ENCODE peak calls at places on chromosomes 2 and 18, in ten cellular contexts. M, Q, U, W, S, T, N, K, V and J are unnamed samples. For H3K27me3, the result is how much of the 10 kb centered on the place peaks cover.

GRCh38 chr2:133956434-133956935 is 297.4 kb upstream of the MGAT5 start:
- DNase-seq in M (no peak), Q (no peak), U (no peak), W (no peak), S (no peak), T (no peak), N (no peak), K (no peak), V (no peak), J (no peak)

GRCh38 chr18:47737956-47738355 is 192.5 kb downstream of the SMAD2 start:
- DNase-seq in M (no peak), Q (no peak), U (no peak), W (no peak), S (no peak), T (no peak), N (peak), K (no peak), V (no peak), J (peak)

GRCh38 chr2:47735912-47736311 is 47.0 kb upstream of the MSH6 start:
- DNase-seq in M (no peak), Q (no peak), U (no peak), W (no peak), S (no peak), T (no peak), N (no peak), K (no peak), V (no peak), J (no peak)

GRCh38 chr2:22215517-22215916 is 1091.7 kb downstream of the TDRD15 start:
- DNase-seq in M (no peak), Q (no peak), U (no peak), W (peak), S (no peak), T (no peak), N (no peak), K (no peak), V (no peak), J (no peak)

GRCh38 chr2:169868951-169869350 is 41.7 kb downstream of the UBR3 start:
- DNase-seq in M (no peak), Q (no peak), U (no peak), W (no peak), S (no peak), T (no peak), N (no peak), K (no peak), V (no peak), J (no peak)

GRCh38 chr18:59686260-59686659 is 11.0 kb downstream of the CCBE1 start:
- DNase-seq in M (no peak), Q (no peak), U (no peak), W (no peak), S (no peak), T (no peak), N (no peak), K (no peak), V (no peak), J (no peak)

GRCh38 chr2:29063646-29064372 is 10.5 kb downstream of the PCARE start:
- DNase-seq in M (no peak), Q (no peak), U (peak), W (no peak), S (peak), T (no peak), N (no peak), K (no peak), V (peak), J (no peak)

GRCh38 chr18:5238371-5238758 is 41.3 kb upstream of the AKAIN1 start:
- DNase-seq in M (no peak), Q (peak), U (peak), W (peak), S (no peak), T (peak), N (peak), K (peak), V (no peak), J (peak)

GRCh38 chr18:43159091-43159490 is 43.6 kb upstream of the RIT2 start:
- DNase-seq in M (no peak), Q (no peak), U (no peak), W (no peak), S (peak), T (no peak), N (no peak), K (no peak), V (no peak), J (no peak)

GRCh38 chr2:73177645-73178255 is 24.6 kb upstream of the NOTO start:
- DNase-seq in M (no peak), Q (peak), U (no peak), W (peak), S (no peak), T (no peak), N (no peak), K (no peak), V (no peak), J (no peak)

GRCh38 chr2:73174941-73175662 is 27.3 kb upstream of the NOTO start:
- DNase-seq in M (no peak), Q (no peak), U (no peak), W (no peak), S (no peak), T (no peak), N (no peak), K (no peak), V (no peak), J (no peak)

GRCh38 chr2:73176205-73176880 is 26.0 kb upstream of the NOTO start:
- DNase-seq in M (no peak), Q (peak), U (peak), W (peak), S (no peak), T (no peak), N (no peak), K (peak), V (no peak), J (no peak)

GRCh38 chr2:73175663-73176204 is 26.6 kb upstream of the NOTO start:
- DNase-seq in M (peak), Q (peak), U (peak), W (peak), S (peak), T (peak), N (peak), K (peak), V (peak), J (peak)

DNA sequence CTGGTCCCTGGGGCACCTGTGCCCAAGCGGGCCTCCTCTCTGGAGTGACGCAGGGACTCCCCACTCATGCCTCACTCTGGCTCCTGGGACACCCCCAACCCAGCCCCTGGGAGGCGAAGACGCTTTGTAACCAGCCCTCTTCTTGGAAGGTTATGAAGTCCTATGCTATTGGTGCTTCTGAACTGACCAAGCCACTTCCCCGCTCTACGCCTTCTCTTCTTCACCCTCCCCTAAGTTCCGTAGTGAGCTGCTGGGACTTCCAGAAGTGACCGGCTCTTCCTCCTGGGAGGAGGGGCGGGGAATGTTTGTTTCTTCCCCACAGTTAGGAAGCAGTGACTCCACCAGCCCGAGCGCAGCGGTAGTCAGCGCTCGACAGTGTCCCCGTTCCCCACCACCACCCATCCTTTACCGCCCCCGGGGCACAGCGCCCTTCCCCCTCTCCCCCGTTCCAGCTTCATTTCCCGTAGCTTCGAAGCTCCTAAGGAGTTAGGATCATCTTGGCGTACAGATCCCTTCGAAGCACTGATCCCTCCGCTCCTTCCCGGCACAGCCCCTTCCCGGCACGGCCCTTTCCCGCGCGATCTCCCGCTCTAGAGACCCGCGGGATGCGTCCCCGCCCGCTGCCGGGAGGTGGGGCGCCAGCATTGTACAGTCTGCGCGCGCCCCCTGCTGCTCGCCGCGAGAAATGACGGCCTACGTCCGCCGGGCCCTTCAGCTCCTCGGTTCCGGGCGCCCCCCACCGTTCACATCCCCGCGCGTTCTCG is 25.3 kb upstream of the NOTO start:
- DNase-seq in M (peak), Q (peak), U (peak), W (peak), S (peak), T (peak), N (peak), K (peak), V (peak), J (peak)
- H3K27me3 ChIP-seq in M (under half), Q (under half), U (under half), W (half or more), S (under half), T (under half), N (under half), K (under half), V (under half), J (under half)

GRCh38 chr2:105714141-105714540 is 30.6 kb upstream of the NCK2 start:
- DNase-seq in M (no peak), Q (no peak), U (no peak), W (no peak), S (no peak), T (no peak), N (no peak), K (no peak), V (no peak), J (no peak)
- H3K27me3 ChIP-seq in M (under half), Q (under half), U (under half), W (under half), S (under half), T (under half), N (under half), K (under half), V (under half), J (under half)

DNA sequence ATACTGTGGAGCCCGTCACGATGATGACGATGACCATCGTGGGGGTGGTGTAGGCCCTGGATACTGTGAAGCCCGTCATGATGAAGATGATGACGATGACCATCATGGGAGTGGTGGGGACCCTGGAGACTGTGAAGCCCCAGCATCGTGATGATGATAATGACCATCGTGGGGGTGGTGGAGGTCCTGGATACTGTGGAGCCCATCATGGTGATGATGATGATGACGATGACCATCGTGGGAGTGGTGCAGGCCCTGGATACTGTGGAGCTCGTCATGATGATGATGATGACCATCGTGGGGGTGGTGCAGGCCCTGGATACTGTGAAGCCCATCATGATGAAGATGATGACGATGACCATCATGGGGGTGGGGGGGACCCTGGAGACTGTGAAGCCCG is 81.0 kb upstream of the SALL3 start:
- DNase-seq in M (no peak), Q (no peak), U (no peak), W (no peak), S (no peak), T (no peak), N (no peak), K (no peak), V (no peak), J (no peak)
- H3K27me3 ChIP-seq in M (under half), Q (under half), U (under half), W (under half), S (under half), T (under half), N (under half), K (under half), V (under half), J (under half)

GRCh38 chr2:138780908-138781307 is 718 bp upstream of the NXPH2 start:
- DNase-seq in M (no peak), Q (no peak), U (no peak), W (peak), S (no peak), T (no peak), N (peak), K (no peak), V (no peak), J (no peak)
- H3K27me3 ChIP-seq in M (under half), Q (under half), U (under half), W (half or more), S (under half), T (half or more), N (under half), K (under half), V (half or more), J (under half)

DNA sequence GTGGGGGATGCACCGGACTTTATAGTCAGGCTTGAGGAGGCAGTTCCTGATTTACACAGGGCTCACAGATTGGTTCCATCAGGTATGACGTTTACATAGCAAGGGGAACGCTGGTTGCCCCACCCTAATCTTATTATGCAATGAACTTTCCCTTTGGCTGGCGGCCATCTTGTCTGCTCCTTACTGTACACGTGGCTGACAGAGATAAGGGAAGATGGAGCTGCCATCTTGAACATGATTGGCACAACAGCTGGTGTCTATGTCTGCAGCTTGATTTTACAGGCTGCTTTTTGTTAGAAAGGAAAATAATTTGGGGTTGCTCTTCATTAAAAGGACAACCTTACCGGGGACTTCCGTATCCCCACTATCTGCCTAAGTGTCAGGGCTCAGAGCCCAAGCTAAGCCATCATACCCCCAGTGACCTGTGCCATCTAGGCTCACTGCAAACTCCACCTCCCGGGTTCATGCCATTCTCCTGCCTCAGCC is 33.5 kb upstream of the ATG16L1 start:
- DNase-seq in M (no peak), Q (no peak), U (no peak), W (no peak), S (no peak), T (no peak), N (no peak), K (no peak), V (no peak), J (no peak)
- H3K27me3 ChIP-seq in M (under half), Q (under half), U (under half), W (under half), S (under half), T (under half), N (under half), K (under half), V (under half), J (under half)

GRCh38 chr18:7038330-7038846 is 79.2 kb downstream of the LAMA1 start:
- DNase-seq in M (no peak), Q (peak), U (peak), W (peak), S (peak), T (peak), N (peak), K (peak), V (peak), J (peak)
- H3K27me3 ChIP-seq in M (under half), Q (under half), U (under half), W (under half), S (under half), T (under half), N (under half), K (under half), V (under half), J (under half)

GRCh38 chr2:98936133-98936916 is at the start of gene CRACDL:
- DNase-seq in M (no peak), Q (no peak), U (no peak), W (peak), S (no peak), T (peak), N (no peak), K (no peak), V (no peak), J (no peak)
- H3K27me3 ChIP-seq in M (under half), Q (under half), U (under half), W (half or more), S (under half), T (under half), N (under half), K (under half), V (under half), J (under half)